ENCODE peak calls at places on chromosomes 1 and 21, in five cellular contexts. G is heart left ventricle, B is stomach, N is B cell, M is HL-60. D is an unnamed sample.

GRCh38 chr1:6108937-6109636 is 63.4 kb downstream of the KCNAB2 start:
- DNase-seq in B (no peak), N (no peak), G (peak; percentile 19), M (no peak), D (peak; percentile 67)

GRCh38 chr21:44389335-44389734 is 35.9 kb downstream of the TRPM2 start:
- DNase-seq in G (no peak), N (no peak), M (no peak), B (no peak), D (no peak)

GRCh38 chr1:229101475-229101874 is 169.4 kb upstream of the RAB4A start:
- DNase-seq in N (no peak), B (no peak), M (no peak), G (no peak), D (no peak)

GRCh38 chr1:94245747-94246438 is 8.5 kb upstream of the ARHGAP29 start:
- DNase-seq in G (no peak), B (no peak), N (no peak), M (no peak), D (no peak)

GRCh38 chr1:151012684-151013471 is 4.6 kb downstream of the PRUNE1 start:
- DNase-seq in M (no peak), N (no peak), G (peak; percentile 54), B (no peak), D (no peak)

GRCh38 chr1:52551476-52552235 is 1.2 kb downstream of the TUT4 start:
- DNase-seq in N (no peak), B (no peak), G (no peak), M (no peak), D (peak; percentile 52)

GRCh38 chr21:44438531-44439210 is 16.6 kb upstream of the LRRC3 start:
- DNase-seq in M (no peak), N (no peak), B (peak; percentile 81), G (peak; percentile 89), D (no peak)

GRCh38 chr21:42027804-42028753 is 17.9 kb upstream of the ZBTB21 start:
- DNase-seq in B (no peak), M (no peak), G (no peak), N (no peak), D (no peak)

GRCh38 chr1:234881893-234882771 is 246.5 kb downstream of the TOMM20 start:
- DNase-seq in N (no peak), M (no peak), G (no peak), B (no peak), D (peak; percentile 74)

GRCh38 chr1:40030528-40031135 is 9.9 kb upstream of the CAP1 start:
- DNase-seq in N (no peak), M (no peak), G (no peak), B (no peak), D (no peak)

GRCh38 chr1:33119532-33120217 is 38.7 kb downstream of the AZIN2 start:
- DNase-seq in M (no peak), N (no peak), B (no peak), G (no peak), D (peak; percentile 27)

GRCh38 chr1:78688701-78689100 is 39.1 kb downstream of the IFI44 start:
- DNase-seq in N (no peak), B (no peak), G (no peak), M (no peak), D (no peak)

GRCh38 chr1:151858030-151858746 is 4.7 kb upstream of the THEM5 start:
- DNase-seq in B (no peak), M (no peak), G (no peak), N (no peak), D (no peak)

DNA sequence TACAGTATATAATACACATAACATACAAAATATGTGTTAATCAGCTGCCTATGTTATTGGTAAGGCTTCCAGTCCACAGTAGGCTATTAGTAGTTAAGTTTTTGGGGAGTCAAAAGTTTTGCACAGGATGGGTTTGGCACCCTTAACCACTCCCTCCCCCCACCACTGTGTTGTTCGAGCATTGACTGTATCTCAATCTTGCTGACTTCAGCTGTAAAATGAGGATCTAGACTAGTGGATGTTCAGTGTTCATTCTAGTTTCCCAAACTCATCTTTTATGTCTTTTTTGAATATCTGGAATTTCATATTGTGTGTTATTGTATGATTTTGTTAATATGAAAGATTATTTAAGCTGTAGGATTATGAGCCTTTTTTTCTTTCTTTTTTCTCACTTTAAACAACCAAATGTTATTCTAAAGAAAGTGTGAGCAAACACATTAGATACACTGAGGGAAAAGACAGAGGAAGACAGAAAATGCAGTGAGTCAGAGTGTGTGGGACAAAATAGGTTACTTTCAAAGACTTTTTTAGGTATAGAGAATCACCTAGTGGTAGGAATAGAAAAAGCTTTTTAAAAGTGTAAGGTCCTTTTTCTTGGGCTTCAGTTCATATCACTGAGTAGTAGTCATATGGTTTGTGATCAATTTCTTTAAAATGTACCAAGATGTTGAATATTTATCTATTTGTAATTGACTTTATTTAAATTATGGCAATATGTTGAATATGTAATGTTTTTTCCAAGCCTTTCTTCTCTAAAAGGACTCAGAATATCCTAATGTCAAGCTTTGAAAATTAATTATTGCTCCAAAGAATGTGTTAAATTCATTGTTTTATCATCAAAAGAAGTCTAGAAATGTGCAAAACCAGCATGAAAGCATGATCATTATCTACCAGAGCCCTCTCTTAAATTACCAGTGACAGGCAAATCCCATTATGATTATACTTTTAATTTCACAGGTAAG is 17.9 kb upstream of the CENPF start:
- DNase-seq in N (no peak), B (no peak), G (no peak), M (no peak), D (peak; percentile 18)
- TF ChIP-seq CTCF in N (peak; percentile 28), B (no peak), G (peak; percentile 84), M (peak; percentile 2), D (peak; percentile 59)

GRCh38 chr1:24157921-24158481 is 15.1 kb upstream of the IL22RA1 start:
- DNase-seq in G (no peak), N (no peak), M (no peak), B (no peak), D (no peak)

GRCh38 chr1:24154215-24154614 is 11.3 kb upstream of the IL22RA1 start:
- DNase-seq in M (no peak), B (no peak), N (no peak), G (no peak), D (no peak)

GRCh38 chr1:24152631-24153494 is 9.9 kb upstream of the IL22RA1 start:
- DNase-seq in M (no peak), B (no peak), G (no peak), N (no peak), D (no peak)

GRCh38 chr1:24156542-24157260 is 13.8 kb upstream of the IL22RA1 start:
- DNase-seq in G (no peak), N (no peak), B (no peak), M (no peak), D (no peak)

DNA sequence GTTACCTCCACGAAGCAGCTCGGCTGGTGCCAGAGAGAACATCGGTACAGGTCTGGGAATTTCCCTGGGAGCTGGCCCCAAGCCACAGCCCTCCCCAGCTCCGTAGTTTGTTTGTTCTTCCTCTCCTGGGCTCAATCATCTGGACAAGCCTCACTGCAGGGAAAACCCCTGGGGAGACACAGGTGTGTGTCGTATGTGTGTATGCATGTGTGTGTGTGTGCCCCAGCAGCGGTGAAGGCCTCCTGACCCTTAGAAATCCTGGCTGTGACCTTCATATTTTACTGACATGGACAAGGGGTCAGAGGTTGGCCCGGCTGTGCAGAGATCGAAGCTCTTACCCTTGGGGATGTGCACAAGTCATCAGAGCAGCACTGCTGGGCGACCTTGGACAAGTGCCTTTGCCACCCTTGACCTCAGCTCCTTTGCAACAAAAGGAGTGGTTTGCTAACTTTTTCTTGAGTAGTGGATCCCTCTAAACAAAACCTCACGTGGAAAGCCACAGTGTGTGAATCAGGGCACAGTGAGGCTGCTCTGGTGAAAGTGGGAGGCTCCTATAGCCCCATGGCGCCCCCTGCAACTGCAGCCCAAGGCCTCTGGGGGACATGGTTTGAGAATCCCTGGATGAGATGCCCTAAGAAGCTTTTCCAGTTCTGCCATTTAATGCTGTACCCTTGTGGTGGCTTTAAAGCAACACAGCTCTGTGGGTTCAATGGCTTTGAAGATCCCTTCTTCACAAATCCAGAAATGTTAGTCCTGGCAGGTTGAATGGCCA is 12.3 kb upstream of the IL22RA1 start:
- DNase-seq in M (no peak), N (no peak), G (no peak), B (peak; percentile 55), D (peak; percentile 64)
- TF ChIP-seq CTCF in M (no peak), N (no peak), G (no peak), B (no peak), D (no peak)

GRCh38 chr1:29033829-29034466 is 89.8 kb downstream of the TMEM200B start:
- DNase-seq in G (no peak), N (peak; percentile 48), M (no peak), B (no peak), D (peak; percentile 45)
- TF ChIP-seq CTCF in G (peak; percentile 71), N (peak; percentile 91), M (peak; percentile 26), B (no peak), D (peak; percentile 29)

GRCh38 chr1:31335007-31335406 is 37.9 kb downstream of the FABP3 start:
- DNase-seq in N (no peak), B (no peak), M (no peak), G (no peak), D (peak; percentile 49)
- TF ChIP-seq CTCF in N (peak; percentile 32), B (no peak), M (no peak), G (peak; percentile 45), D (peak; percentile 33)

GRCh38 chr1:89600792-89601191 is 32.1 kb upstream of the LRRC8C start:
- DNase-seq in G (no peak), B (no peak), M (no peak), N (no peak), D (peak; percentile 36)

GRCh38 chr1:89603651-89604413 is 29.1 kb upstream of the LRRC8C start:
- DNase-seq in B (no peak), N (no peak), M (no peak), G (no peak), D (no peak)

GRCh38 chr1:89602871-89603404 is 30.0 kb upstream of the LRRC8C start:
- DNase-seq in N (no peak), B (no peak), M (no peak), G (no peak), D (no peak)

GRCh38 chr1:89598450-89599331 is 34.2 kb upstream of the LRRC8C start:
- DNase-seq in B (no peak), G (no peak), N (peak; percentile 21), M (peak; percentile 4), D (peak; percentile 40)

DNA sequence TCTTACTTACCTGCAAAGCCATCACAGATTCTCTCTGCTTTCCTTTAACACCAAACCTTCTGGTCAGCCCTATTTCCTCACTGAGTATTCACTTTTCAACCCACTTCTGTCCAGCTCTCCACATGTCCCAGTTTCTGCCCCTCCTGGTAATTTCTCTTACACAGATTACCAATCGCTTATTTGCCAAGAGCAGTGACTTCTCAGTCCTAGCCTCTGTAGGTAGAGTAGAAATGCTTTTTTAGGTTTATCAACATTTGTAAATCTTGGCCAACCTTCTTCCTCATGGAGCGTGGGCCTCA is 33.6 kb upstream of the LRRC8C start:
- DNase-seq in B (no peak), M (no peak), N (no peak), G (no peak), D (no peak)
- TF ChIP-seq CTCF in B (no peak), M (no peak), N (peak; percentile 41), G (no peak), D (no peak)

DNA sequence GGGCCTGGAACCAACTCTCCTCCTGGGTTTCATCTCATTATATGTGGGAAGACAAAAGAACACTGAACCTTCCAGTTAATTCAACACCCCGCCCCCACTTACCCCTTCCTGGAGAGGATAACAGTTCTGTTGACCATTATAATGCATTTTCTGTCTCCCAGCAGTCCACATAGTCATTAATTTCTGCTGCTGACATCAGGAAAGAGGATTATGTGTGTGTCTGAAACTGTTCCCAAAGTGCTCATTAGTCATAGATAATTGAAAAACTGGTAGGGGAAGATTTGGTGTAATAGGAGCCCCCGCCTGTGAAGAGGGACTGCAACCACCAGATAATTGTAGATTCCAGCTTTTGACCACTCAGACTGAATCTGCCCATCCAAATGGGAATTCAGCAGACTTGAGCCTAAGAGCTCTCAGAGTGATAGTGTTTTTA is 208.7 kb downstream of the FGGY start:
- DNase-seq in M (no peak), G (no peak), N (no peak), B (no peak), D (no peak)
- TF ChIP-seq CTCF in M (no peak), G (no peak), N (no peak), B (no peak), D (no peak)

GRCh38 chr21:33302796-33303195 is 22.0 kb upstream of the IFNAR1 start:
- DNase-seq in B (no peak), M (no peak), N (no peak), G (no peak), D (no peak)
- TF ChIP-seq CTCF in B (no peak), M (no peak), N (no peak), G (no peak), D (no peak)